ENCODE peak calls at places on chromosomes 4 and X, in four cellular contexts. W is cardiac muscle cell, Z is heart left ventricle, U is astrocyte. P is an unnamed sample. For H3K36me3, the result is how much of the 10 kb centered on the place peaks cover.

GRCh38 chrX:41468647-41469323 is 21.6 kb downstream of the NYX start:
- DNase-seq in W (peak), Z (no peak), U (peak), P (no peak)

GRCh38 chrX:84339507-84340364 is 151.7 kb upstream of the RPS6KA6 start:
- DNase-seq in W (peak), Z (no peak), U (no peak), P (no peak)

GRCh38 chrX:47316276-47317025 is 53.9 kb upstream of the ZNF157 start:
- DNase-seq in W (peak), Z (no peak), U (no peak), P (no peak)

GRCh38 chrX:153470411-153471363 is at the start of gene HAUS7:
- DNase-seq in W (peak), Z (peak), U (peak), P (peak)

GRCh38 chr4:122500852-122501501 is 44.5 kb upstream of the IL2 start:
- DNase-seq in W (peak), Z (no peak), U (peak), P (no peak)

GRCh38 chr4:40199179-40199670 is 2.4 kb downstream of the RHOH start:
- DNase-seq in W (no peak), Z (no peak), U (no peak), P (no peak)

GRCh38 chr4:74038161-74039064 is at the start of gene CXCL3:
- DNase-seq in W (peak), Z (peak), U (no peak), P (peak)

GRCh38 chr4:98670186-98670585 is 11.8 kb upstream of the TSPAN5 start:
- DNase-seq in W (no peak), Z (no peak), U (no peak), P (no peak)

GRCh38 chr4:101221294-101221693 is 126.0 kb downstream of the PPP3CA start:
- DNase-seq in W (no peak), Z (no peak), U (no peak), P (no peak)

GRCh38 chrX:131288738-131289511 is at the start of gene IGSF1:
- DNase-seq in W (peak), Z (peak), U (peak), P (no peak)

GRCh38 chrX:85941275-85941674 is 106.1 kb downstream of the CHM start:
- DNase-seq in W (no peak), Z (no peak), U (no peak), P (no peak)

GRCh38 chr4:76626686-76627465 is 191.8 kb downstream of the SHROOM3 start:
- DNase-seq in W (peak), Z (no peak), U (no peak), P (no peak)

GRCh38 chr4:118265312-118266144 is 87.3 kb downstream of the PRSS12 start:
- DNase-seq in W (peak), Z (no peak), U (no peak), P (peak)

GRCh38 chrX:131778269-131779218 is 234.7 kb downstream of the OR13H1 start:
- DNase-seq in W (no peak), Z (no peak), U (peak), P (peak)

GRCh38 chrX:10781847-10782530 is 161.6 kb upstream of the MID1 start:
- DNase-seq in W (no peak), Z (no peak), U (no peak), P (no peak)

GRCh38 chrX:120251471-120252011 is 929 bp downstream of the ZBTB33 start:
- DNase-seq in W (peak), Z (peak), U (peak), P (no peak)

GRCh38 chr4:185115827-185116232 is 27.2 kb upstream of the SLC25A4 start:
- DNase-seq in W (peak), Z (peak), U (peak), P (peak)

GRCh38 chr4:153274967-153275366 is 69.5 kb upstream of the MND1 start:
- DNase-seq in W (no peak), Z (no peak), U (no peak), P (no peak)

GRCh38 chr4:89305712-89306437 is 1.7 kb downstream of the GPRIN3 start:
- DNase-seq in W (peak), Z (no peak), U (peak), P (no peak)

GRCh38 chr4:25022198-25022597 is 8.5 kb downstream of the LGI2 start:
- DNase-seq in W (no peak), Z (no peak), U (no peak), P (no peak)
- H3K36me3 ChIP-seq in W (under half), Z (under half), U (under half), P (under half)

GRCh38 chr4:159175989-159176375 is 73.1 kb downstream of the RAPGEF2 start:
- DNase-seq in W (no peak), Z (no peak), U (no peak), P (no peak)

GRCh38 chr4:159179310-159179958 is 76.6 kb downstream of the RAPGEF2 start:
- DNase-seq in W (no peak), Z (no peak), U (no peak), P (no peak)

GRCh38 chr4:159178147-159178541 is 75.3 kb downstream of the RAPGEF2 start:
- DNase-seq in W (peak), Z (no peak), U (no peak), P (no peak)

GRCh38 chr4:159175165-159175988 is 72.5 kb downstream of the RAPGEF2 start:
- DNase-seq in W (peak), Z (peak), U (peak), P (no peak)

DNA sequence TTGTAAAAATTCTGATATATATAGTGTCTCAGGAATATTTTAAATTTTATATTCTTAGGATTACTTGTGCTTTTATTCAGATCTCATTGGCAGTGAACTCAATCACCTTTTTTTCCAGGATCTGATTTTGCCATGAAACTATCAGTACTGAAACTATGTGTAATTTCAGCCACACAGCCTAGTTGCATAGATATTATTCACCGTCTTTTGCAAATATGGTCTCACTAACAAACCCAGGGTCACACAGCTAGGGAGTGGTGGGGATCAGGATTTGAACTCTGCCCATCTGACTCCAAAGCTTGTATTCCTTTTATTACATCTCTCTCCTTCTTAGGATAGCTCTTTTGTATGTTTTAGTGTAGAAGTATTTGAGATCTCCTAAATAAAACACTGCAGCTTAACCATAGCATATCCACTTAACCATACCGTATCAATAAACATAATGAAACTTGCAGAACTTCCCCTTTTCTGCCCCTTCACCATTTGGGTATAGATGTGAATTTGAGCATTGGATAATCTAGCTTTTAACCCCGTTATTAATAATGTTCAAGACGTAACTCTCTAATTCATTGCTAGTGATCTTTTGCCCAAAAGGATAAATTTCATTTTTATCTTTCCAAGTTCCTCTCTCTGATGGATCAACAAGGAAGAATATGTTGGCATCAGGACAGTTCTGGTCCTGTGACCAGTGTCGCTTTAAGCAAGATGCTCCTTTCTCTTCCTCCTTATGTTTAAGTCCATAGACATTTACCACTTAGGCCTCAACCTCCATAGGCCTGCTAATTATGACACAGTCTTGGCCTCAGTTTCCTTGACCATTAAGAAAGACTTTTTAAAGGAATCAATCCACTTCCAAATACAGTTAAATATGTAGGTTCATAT is 74.6 kb downstream of the RAPGEF2 start:
- DNase-seq in W (no peak), Z (no peak), U (no peak), P (no peak)
- H3K4me3 ChIP-seq in W (no peak), Z (no peak), U (no peak), P (no peak)

GRCh38 chr4:165631208-165631894 is 241.7 kb upstream of the TLL1 start:
- DNase-seq in W (no peak), Z (no peak), U (no peak), P (no peak)
- H3K27ac ChIP-seq in W (no peak), Z (peak), U (no peak), P (no peak)

GRCh38 chr4:3190549-3190948 is 58.4 kb upstream of the MSANTD1 start:
- DNase-seq in W (no peak), Z (peak), U (no peak), P (no peak)
- H3K36me3 ChIP-seq in W (under half), Z (under half), U (under half), P (under half)

GRCh38 chr4:173522874-173523395 is 7.1 kb downstream of the HAND2 start:
- DNase-seq in W (peak), Z (no peak), U (no peak), P (no peak)
- H3K4me3 ChIP-seq in W (peak), Z (peak), U (peak), P (no peak)

P was measured in aorta.